ENCODE peak calls at places on chromosomes 5 and 9, in nine cellular contexts. C is neural crest cell; N is T-helper 2 cell; P is HFFc6; Y is nucleus accumbens; U is suprapubic skin; K is naive thymus-derived CD4-positive, alpha-beta T cell; T is stimulated activated CD8-positive, alpha-beta memory T cell treated with anti-CD3 and anti-CD28 coated beads, Interleukin-4, amount 100 ng/mL, for 24 hours; E is nephron progenitor cell. B is an unnamed sample.

GRCh38 chr5:53031695-53032096 is 42.5 kb downstream of the ITGA2 start:
- DNase-seq in N (peak; percentile 84), P (peak; percentile 90), C (no peak), Y (no peak), K (peak; percentile 56), T (no peak), E (no peak), U (no peak), B (no peak)

GRCh38 chr5:165360366-165361142 is 1855.1 kb downstream of the MAT2B start:
- DNase-seq in N (no peak), K (no peak), C (no peak), P (no peak), T (no peak), Y (no peak), U (no peak), E (no peak), B (no peak)

GRCh38 chr9:93673271-93673843 is 97.0 kb downstream of the PHF2 start:
- DNase-seq in N (no peak), T (no peak), Y (no peak), U (peak; percentile 62), C (peak; percentile 30), K (no peak), E (no peak), P (peak; percentile 3), B (no peak)

GRCh38 chr5:80269991-80270438 is 14.2 kb upstream of the SERINC5 start:
- DNase-seq in Y (no peak), N (peak; percentile 83), U (no peak), K (peak; percentile 67), C (no peak), P (no peak), T (no peak), E (no peak), B (no peak)

GRCh38 chr5:119275873-119276214 is 80.0 kb upstream of the TNFAIP8 start:
- DNase-seq in U (no peak), N (no peak), P (no peak), T (no peak), E (no peak), C (no peak), K (no peak), Y (no peak), B (no peak)

GRCh38 chr5:56279979-56280378 is 46.8 kb upstream of the ANKRD55 start:
- DNase-seq in Y (no peak), U (no peak), P (peak; percentile 55), T (no peak), E (no peak), N (no peak), C (no peak), K (no peak), B (no peak)

GRCh38 chr5:176371621-176372539 is 6.6 kb downstream of the ARL10 start:
- DNase-seq in T (no peak), P (no peak), Y (no peak), U (no peak), K (no peak), N (no peak), E (no peak), C (no peak), B (no peak)

GRCh38 chr5:111366388-111366787 is 142.2 kb downstream of the CAMK4 start:
- DNase-seq in E (no peak), T (no peak), Y (no peak), K (no peak), C (no peak), U (no peak), N (no peak), P (no peak), B (no peak)

GRCh38 chr9:138052635-138053320 is 175.2 kb downstream of the CACNA1B start:
- DNase-seq in P (no peak), T (no peak), U (peak; percentile 64), K (no peak), E (no peak), N (no peak), Y (no peak), C (no peak), B (no peak)

GRCh38 chr5:133977161-133977787 is 8.8 kb upstream of the C5orf15 start:
- DNase-seq in Y (no peak), N (no peak), E (no peak), U (no peak), C (no peak), K (no peak), P (no peak), T (no peak), B (no peak)

GRCh38 chr9:131545003-131545785 is at the start of gene PRRT1B:
- DNase-seq in N (no peak), Y (no peak), K (no peak), C (no peak), P (no peak), U (no peak), T (no peak), E (no peak), B (no peak)

GRCh38 chr5:113188454-113188853 is 211.9 kb downstream of the DCP2 start:
- DNase-seq in P (no peak), T (no peak), E (no peak), Y (no peak), C (no peak), N (no peak), U (no peak), K (no peak), B (no peak)

GRCh38 chr5:178122346-178122745 is 8.5 kb upstream of the RMND5B start:
- DNase-seq in U (no peak), N (no peak), T (no peak), E (no peak), K (no peak), C (no peak), P (no peak), Y (no peak), B (no peak)

GRCh38 chr9:137188490-137189296 is at the start of the genes ANAPC2 and SSNA1:
- DNase-seq in C (peak; percentile 94), T (peak; percentile 90), Y (peak; percentile 96), K (peak; percentile 87), P (peak; percentile 91), U (peak; percentile 95), E (peak; percentile 97), N (peak; percentile 94), B (peak; percentile 89)

GRCh38 chr5:126736141-126736540 is 40.8 kb upstream of the LMNB1 start:
- DNase-seq in N (no peak), P (peak; percentile 55), C (no peak), T (no peak), E (no peak), K (no peak), U (no peak), Y (no peak), B (no peak)

GRCh38 chr9:135087489-135087791 is at the start of gene OLFM1:
- DNase-seq in K (no peak), U (peak; percentile 90), P (peak; percentile 24), C (peak; percentile 70), T (peak; percentile 15), N (peak; percentile 14), E (peak; percentile 87), Y (peak; percentile 34), B (peak; percentile 51)

GRCh38 chr9:113734826-113735225 is 141.3 kb upstream of the ZNF618 start:
- DNase-seq in U (no peak), K (no peak), Y (no peak), N (no peak), E (no peak), T (no peak), P (no peak), C (no peak), B (no peak)

GRCh38 chr9:18393340-18394130 is 80.4 kb upstream of the ADAMTSL1 start:
- DNase-seq in Y (no peak), K (no peak), T (no peak), P (peak; percentile 94), U (no peak), E (no peak), N (no peak), C (no peak), B (peak; percentile 11)